ENCODE peak calls at places on chromosomes 3 and 15, in ten cellular contexts. K is endodermal cell; M is CD8-positive, alpha-beta T cell; Y is RWPE1; E is neural crest cell; O is Calu3; H is lower leg skin; T is Panc1; S is adrenal gland; G is HL-60. I is an unnamed sample.

GRCh38 chr3:123768480-123769359 is 115.4 kb downstream of the MYLK start:
- DNase-seq in K (no peak), M (no peak), Y (no peak), E (no peak), O (no peak), H (no peak), T (no peak), S (no peak), G (no peak), I (no peak)

GRCh38 chr3:155739154-155739553 is 5.7 kb downstream of the PLCH1 start:
- DNase-seq in K (no peak), M (no peak), Y (no peak), E (no peak), O (no peak), H (no peak), T (no peak), S (no peak), G (no peak), I (no peak)

GRCh38 chr15:78909791-78910228 is 35.0 kb downstream of the CTSH start:
- DNase-seq in K (peak), M (no peak), Y (peak), E (peak), O (peak), H (no peak), T (no peak), S (no peak), G (peak), I (peak)

GRCh38 chr3:126134219-126134975 is 46.0 kb downstream of the ALDH1L1 start:
- DNase-seq in K (peak), M (no peak), Y (peak), E (peak), O (peak), H (peak), T (peak), S (peak), G (peak), I (peak)

GRCh38 chr15:40342421-40343313 is 1.9 kb upstream of the CCDC9B start:
- DNase-seq in K (no peak), M (no peak), Y (no peak), E (no peak), O (no peak), H (no peak), T (no peak), S (no peak), G (no peak), I (no peak)

GRCh38 chr3:177427096-177427495 is 229.8 kb upstream of the TBL1XR1 start:
- DNase-seq in K (no peak), M (no peak), Y (no peak), E (no peak), O (no peak), H (no peak), T (no peak), S (no peak), G (no peak), I (no peak)

GRCh38 chr15:31082771-31083393 is 18.6 kb downstream of the TRPM1 start:
- DNase-seq in K (no peak), M (no peak), Y (no peak), E (no peak), O (no peak), H (no peak), T (no peak), S (no peak), G (no peak), I (no peak)

GRCh38 chr3:120284702-120285507 is at the start of gene GPR156:
- DNase-seq in K (peak), M (no peak), Y (peak), E (no peak), O (peak), H (no peak), T (no peak), S (no peak), G (no peak), I (no peak)

GRCh38 chr3:154954750-154955149 is 125.4 kb upstream of the MME start:
- DNase-seq in K (no peak), M (no peak), Y (peak), E (no peak), O (no peak), H (no peak), T (no peak), S (no peak), G (no peak), I (no peak)

GRCh38 chr3:195224980-195225580 is 45.9 kb downstream of the XXYLT1 start:
- DNase-seq in K (no peak), M (no peak), Y (no peak), E (no peak), O (no peak), H (no peak), T (no peak), S (peak), G (no peak), I (peak)

GRCh38 chr3:20254268-20255117 is 68.5 kb upstream of the SGO1 start:
- DNase-seq in K (no peak), M (no peak), Y (no peak), E (no peak), O (peak), H (no peak), T (no peak), S (no peak), G (no peak), I (no peak)

GRCh38 chr15:78224024-78224413 is 10.3 kb downstream of the ACSBG1 start:
- DNase-seq in K (no peak), M (no peak), Y (no peak), E (no peak), O (no peak), H (no peak), T (no peak), S (no peak), G (no peak), I (no peak)

GRCh38 chr3:143016321-143016972 is 15.1 kb downstream of the U2SURP start:
- DNase-seq in K (no peak), M (no peak), Y (peak), E (no peak), O (no peak), H (no peak), T (no peak), S (no peak), G (no peak), I (no peak)

GRCh38 chr3:181075098-181075497 is 85.6 kb upstream of the DNAJC19 start:
- DNase-seq in K (peak), M (no peak), Y (no peak), E (no peak), O (no peak), H (no peak), T (no peak), S (no peak), G (no peak), I (no peak)

GRCh38 chr15:25175033-25175788 is 220.4 kb downstream of the SNRPN start:
- DNase-seq in K (peak), M (no peak), Y (no peak), E (no peak), O (no peak), H (no peak), T (no peak), S (peak), G (no peak), I (peak)

GRCh38 chr3:4736284-4736861 is 242.9 kb upstream of the BHLHE40 start:
- DNase-seq in K (no peak), M (no peak), Y (peak), E (no peak), O (peak), H (peak), T (no peak), S (no peak), G (no peak), I (no peak)

GRCh38 chr15:66482539-66482938 is 15.0 kb downstream of the SNAPC5 start:
- DNase-seq in K (no peak), M (no peak), Y (no peak), E (no peak), O (no peak), H (no peak), T (no peak), S (no peak), G (no peak), I (no peak)

GRCh38 chr15:22808240-22808639 is 21.8 kb downstream of the NIPA1 start:
- DNase-seq in K (no peak), M (no peak), Y (no peak), E (no peak), O (no peak), H (no peak), T (no peak), S (no peak), G (no peak), I (no peak)

GRCh38 chr15:98801234-98801561 is 152.9 kb downstream of the IGF1R start:
- DNase-seq in K (peak), M (no peak), Y (no peak), E (peak), O (no peak), H (no peak), T (no peak), S (no peak), G (no peak), I (no peak)

GRCh38 chr3:127196466-127197299 is 3.8 kb downstream of the PRR23E start:
- DNase-seq in K (peak), M (no peak), Y (no peak), E (no peak), O (no peak), H (no peak), T (no peak), S (no peak), G (no peak), I (no peak)

GRCh38 chr15:72136170-72137051 is 18.2 kb downstream of the SENP8 start:
- DNase-seq in K (no peak), M (no peak), Y (no peak), E (no peak), O (no peak), H (no peak), T (no peak), S (no peak), G (no peak), I (no peak)

GRCh38 chr3:109071349-109072142 is 46.4 kb downstream of the MORC1 start:
- DNase-seq in K (no peak), M (no peak), Y (no peak), E (no peak), O (no peak), H (no peak), T (no peak), S (no peak), G (peak), I (no peak)

GRCh38 chr15:63521405-63522142 is 17.2 kb downstream of the USP3 start:
- DNase-seq in K (no peak), M (no peak), Y (no peak), E (no peak), O (no peak), H (no peak), T (no peak), S (no peak), G (no peak), I (no peak)

GRCh38 chr3:46878796-46879436 is 1.4 kb downstream of the PTH1R start:
- DNase-seq in K (peak), M (no peak), Y (no peak), E (no peak), O (peak), H (no peak), T (no peak), S (no peak), G (no peak), I (no peak)

GRCh38 chr3:111598552-111598951 is 3.4 kb upstream of the ZBED2 start:
- DNase-seq in K (no peak), M (no peak), Y (no peak), E (no peak), O (no peak), H (no peak), T (no peak), S (no peak), G (no peak), I (no peak)

GRCh38 chr3:123757281-123757940 is 126.7 kb downstream of the MYLK start:
- DNase-seq in K (no peak), M (no peak), Y (no peak), E (no peak), O (peak), H (peak), T (no peak), S (peak), G (peak), I (no peak)

GRCh38 chr15:92109485-92109884 is 256.0 kb downstream of the SLCO3A1 start:
- DNase-seq in K (no peak), M (no peak), Y (no peak), E (no peak), O (no peak), H (no peak), T (no peak), S (no peak), G (no peak), I (no peak)

GRCh38 chr3:164233951-164234350 is 844.3 kb downstream of the SI start:
- DNase-seq in K (no peak), M (no peak), Y (no peak), E (no peak), O (no peak), H (no peak), T (no peak), S (no peak), G (no peak), I (no peak)

DNA sequence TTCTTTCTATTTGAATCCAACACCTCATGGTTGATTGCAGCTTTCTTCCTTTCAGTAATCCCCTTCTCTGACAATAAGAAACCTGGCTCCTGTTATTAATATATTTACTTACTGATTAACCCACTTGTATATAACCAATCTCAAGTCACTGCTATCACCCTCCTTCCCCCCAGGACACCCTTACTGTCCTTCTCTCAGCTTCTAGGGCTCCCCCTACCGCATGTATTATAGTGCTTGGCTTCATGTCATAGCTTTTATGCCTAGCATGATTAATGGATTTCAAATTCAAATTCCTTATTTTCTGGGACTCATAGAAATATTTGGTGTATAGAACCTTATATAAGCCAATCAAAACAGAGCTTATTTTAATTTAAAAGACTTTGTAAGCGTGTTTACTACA is 75.7 kb upstream of the BNIP2 start:
- DNase-seq in K (no peak), M (no peak), Y (no peak), E (no peak), O (no peak), H (no peak), T (no peak), S (no peak), G (no peak), I (no peak)
- TF ChIP-seq CTCF in K (peak), M (no peak), Y (no peak), E (no peak), O (no peak), H (no peak), T (no peak), S (no peak), G (no peak), I (no peak)

DNA sequence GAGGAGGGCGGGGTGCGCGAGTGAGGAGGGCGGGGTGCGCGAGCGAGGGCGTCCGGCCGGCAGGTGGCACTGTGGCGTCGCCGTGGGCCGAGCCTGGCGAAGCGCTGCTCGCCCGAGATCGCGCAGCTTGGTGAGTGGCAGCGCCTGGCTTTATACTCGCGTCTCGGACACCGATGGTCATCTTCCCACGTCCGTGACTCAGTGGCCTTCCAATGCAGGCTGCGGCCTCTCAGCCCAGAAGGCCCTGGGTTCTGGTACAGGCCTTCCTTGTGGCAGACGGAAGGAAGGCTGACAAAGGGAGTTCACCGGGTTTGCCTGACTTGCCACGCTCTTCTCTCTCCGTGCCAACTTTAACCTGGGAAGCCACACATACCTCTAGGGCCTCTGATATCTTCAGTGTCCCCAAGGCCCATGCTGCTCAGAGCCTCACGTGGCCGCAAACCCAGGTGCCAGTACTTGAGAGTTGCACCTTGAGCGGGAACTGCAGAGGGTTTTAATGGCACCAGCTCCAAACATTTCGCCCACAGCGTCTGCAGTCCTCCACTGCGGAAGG is 195.3 kb upstream of the LYSMD4 start:
- DNase-seq in K (peak), M (peak), Y (peak), E (peak), O (peak), H (peak), T (no peak), S (peak), G (peak), I (peak)
- TF ChIP-seq CTCF in K (peak), M (peak), Y (peak), E (peak), O (peak), H (no peak), T (peak), S (peak), G (no peak), I (peak)

GRCh38 chr3:50611464-50612233 is at the start of gene CISH:
- DNase-seq in K (peak), M (peak), Y (peak), E (peak), O (peak), H (peak), T (no peak), S (peak), G (peak), I (peak)
- TF ChIP-seq CTCF in K (peak), M (no peak), Y (peak), E (peak), O (peak), H (no peak), T (peak), S (peak), G (no peak), I (peak)

GRCh38 chr15:89500397-89501270 is 4.3 kb upstream of the RHCG start:
- DNase-seq in K (peak), M (no peak), Y (no peak), E (no peak), O (peak), H (no peak), T (no peak), S (no peak), G (no peak), I (no peak)
- TF ChIP-seq CTCF in K (peak), M (no peak), Y (no peak), E (peak), O (peak), H (no peak), T (peak), S (no peak), G (no peak), I (no peak)

DNA sequence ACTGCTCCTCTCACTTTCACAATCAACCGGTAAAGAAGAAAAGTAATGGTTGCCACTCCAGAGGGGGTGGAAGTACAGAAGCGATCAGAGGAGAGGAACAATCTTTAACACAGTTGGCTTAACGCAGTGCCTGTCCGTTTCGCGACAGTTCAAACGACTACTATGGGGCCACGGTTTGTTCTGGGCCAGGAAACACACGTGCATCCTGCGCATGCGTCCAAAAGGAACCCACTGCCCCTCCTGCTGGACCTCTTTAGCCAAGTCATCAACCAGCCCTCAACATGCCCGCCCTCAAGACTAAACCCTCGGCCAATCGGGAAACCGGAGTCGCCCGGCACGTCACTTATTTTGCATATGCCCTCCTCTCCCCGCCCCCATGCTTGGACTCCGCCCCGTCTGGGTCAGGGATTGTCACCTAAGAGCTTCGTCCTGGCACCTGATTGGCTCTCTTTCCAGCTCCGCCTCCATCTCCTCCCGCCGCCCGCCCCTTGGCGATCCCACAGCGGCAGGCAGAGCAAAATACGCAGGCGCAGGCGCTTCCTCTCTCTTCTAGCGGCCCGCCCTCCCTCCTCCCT is 345 bp upstream of the CDV3 start:
- DNase-seq in K (peak), M (peak), Y (peak), E (peak), O (peak), H (peak), T (peak), S (peak), G (peak), I (peak)
- TF ChIP-seq CTCF in K (peak), M (no peak), Y (no peak), E (no peak), O (peak), H (no peak), T (no peak), S (no peak), G (no peak), I (no peak)

I was measured in mesothelial cell of epicardium.